ENCODE peak calls at places on chromosomes 3 and 15, in five cellular contexts. One of them, this sample, is unnamed.

GRCh38 chr15:91302588-91303439 is 202.8 kb downstream of the SV2B start:
- DNase-seq in stimulated activated CD4-positive, alpha-beta T cell treated with anti-CD3 and anti-CD28 coated beads, Interleukin-2, amount 100 ng/mL, for 48 hours: no peak
- DNase-seq in effector CD4-positive, alpha-beta T cell: no peak
- DNase-seq in GM18507: peak
- DNase-seq in M059J: peak
- DNase-seq in this sample: peak

GRCh38 chr3:179861292-179861691 is 175.4 kb downstream of the PEX5L start:
- DNase-seq in stimulated activated CD4-positive, alpha-beta T cell treated with anti-CD3 and anti-CD28 coated beads, Interleukin-2, amount 100 ng/mL, for 48 hours: no peak
- DNase-seq in effector CD4-positive, alpha-beta T cell: no peak
- DNase-seq in GM18507: no peak
- DNase-seq in M059J: no peak
- DNase-seq in this sample: no peak

GRCh38 chr3:115623414-115623868 is at the start of gene GAP43:
- DNase-seq in stimulated activated CD4-positive, alpha-beta T cell treated with anti-CD3 and anti-CD28 coated beads, Interleukin-2, amount 100 ng/mL, for 48 hours: no peak
- DNase-seq in effector CD4-positive, alpha-beta T cell: no peak
- DNase-seq in GM18507: no peak
- DNase-seq in M059J: peak
- DNase-seq in this sample: peak

GRCh38 chr3:177131927-177132636 is 65.2 kb downstream of the TBL1XR1 start:
- DNase-seq in stimulated activated CD4-positive, alpha-beta T cell treated with anti-CD3 and anti-CD28 coated beads, Interleukin-2, amount 100 ng/mL, for 48 hours: no peak
- DNase-seq in effector CD4-positive, alpha-beta T cell: no peak
- DNase-seq in GM18507: no peak
- DNase-seq in M059J: no peak
- DNase-seq in this sample: no peak

GRCh38 chr3:99970198-99970597 is 144.1 kb downstream of the FILIP1L start:
- DNase-seq in stimulated activated CD4-positive, alpha-beta T cell treated with anti-CD3 and anti-CD28 coated beads, Interleukin-2, amount 100 ng/mL, for 48 hours: no peak
- DNase-seq in effector CD4-positive, alpha-beta T cell: no peak
- DNase-seq in GM18507: no peak
- DNase-seq in M059J: no peak
- DNase-seq in this sample: no peak

GRCh38 chr15:57064033-57064432 is 145.6 kb downstream of the TCF12 start:
- DNase-seq in stimulated activated CD4-positive, alpha-beta T cell treated with anti-CD3 and anti-CD28 coated beads, Interleukin-2, amount 100 ng/mL, for 48 hours: no peak
- DNase-seq in effector CD4-positive, alpha-beta T cell: no peak
- DNase-seq in GM18507: no peak
- DNase-seq in M059J: no peak
- DNase-seq in this sample: no peak

GRCh38 chr15:69093127-69093526 is 67.3 kb upstream of the GLCE start:
- DNase-seq in stimulated activated CD4-positive, alpha-beta T cell treated with anti-CD3 and anti-CD28 coated beads, Interleukin-2, amount 100 ng/mL, for 48 hours: no peak
- DNase-seq in effector CD4-positive, alpha-beta T cell: no peak
- DNase-seq in GM18507: no peak
- DNase-seq in M059J: peak
- DNase-seq in this sample: no peak

GRCh38 chr3:116059421-116060096 is 385.7 kb downstream of the LSAMP start:
- DNase-seq in stimulated activated CD4-positive, alpha-beta T cell treated with anti-CD3 and anti-CD28 coated beads, Interleukin-2, amount 100 ng/mL, for 48 hours: no peak
- DNase-seq in effector CD4-positive, alpha-beta T cell: no peak
- DNase-seq in GM18507: no peak
- DNase-seq in M059J: peak
- DNase-seq in this sample: peak

GRCh38 chr15:99983171-99983891 is 250.1 kb upstream of the LYSMD4 start:
- DNase-seq in stimulated activated CD4-positive, alpha-beta T cell treated with anti-CD3 and anti-CD28 coated beads, Interleukin-2, amount 100 ng/mL, for 48 hours: no peak
- DNase-seq in effector CD4-positive, alpha-beta T cell: no peak
- DNase-seq in GM18507: no peak
- DNase-seq in M059J: peak
- DNase-seq in this sample: no peak

GRCh38 chr3:19046440-19046839 is 101.9 kb upstream of the KCNH8 start:
- DNase-seq in stimulated activated CD4-positive, alpha-beta T cell treated with anti-CD3 and anti-CD28 coated beads, Interleukin-2, amount 100 ng/mL, for 48 hours: no peak
- DNase-seq in effector CD4-positive, alpha-beta T cell: no peak
- DNase-seq in GM18507: no peak
- DNase-seq in M059J: no peak
- DNase-seq in this sample: no peak

GRCh38 chr15:59722451-59722850 is 33.3 kb upstream of the BNIP2 start:
- DNase-seq in stimulated activated CD4-positive, alpha-beta T cell treated with anti-CD3 and anti-CD28 coated beads, Interleukin-2, amount 100 ng/mL, for 48 hours: no peak
- DNase-seq in effector CD4-positive, alpha-beta T cell: no peak
- DNase-seq in GM18507: no peak
- DNase-seq in M059J: no peak
- DNase-seq in this sample: no peak

GRCh38 chr15:70236306-70237103 is 138.8 kb upstream of the TLE3 start:
- DNase-seq in stimulated activated CD4-positive, alpha-beta T cell treated with anti-CD3 and anti-CD28 coated beads, Interleukin-2, amount 100 ng/mL, for 48 hours: no peak
- DNase-seq in effector CD4-positive, alpha-beta T cell: no peak
- DNase-seq in GM18507: no peak
- DNase-seq in M059J: peak
- DNase-seq in this sample: peak

GRCh38 chr3:34200576-34200975 is 402.1 kb downstream of the PDCD6IP start:
- DNase-seq in stimulated activated CD4-positive, alpha-beta T cell treated with anti-CD3 and anti-CD28 coated beads, Interleukin-2, amount 100 ng/mL, for 48 hours: no peak
- DNase-seq in effector CD4-positive, alpha-beta T cell: no peak
- DNase-seq in GM18507: no peak
- DNase-seq in M059J: no peak
- DNase-seq in this sample: no peak